ENCODE peak calls at places on chromosomes 3 and 15, in ten cellular contexts. One of them, this sample, is unnamed.

GRCh38 chr3:46517016-46517770 is 19.4 kb downstream of the RTP3 start:
- DNase-seq in endothelial cell of umbilical vein: peak
- DNase-seq in SW480: peak
- DNase-seq in NCI-H187: no peak
- DNase-seq in anterior cingulate cortex: no peak
- DNase-seq in ACHN: peak
- DNase-seq in WTC11: no peak
- DNase-seq in left ventricle myocardium superior: no peak
- DNase-seq in NCI-H1092 treated with DMSO at 0.1 percent for 48 hours: no peak
- DNase-seq in tibial artery: no peak
- DNase-seq in this sample: no peak

GRCh38 chr15:47987908-47988532 is 132.8 kb upstream of the SLC24A5 start:
- DNase-seq in WTC11: no peak
- DNase-seq in NCI-H187: no peak
- DNase-seq in NCI-H1092 treated with DMSO at 0.1 percent for 48 hours: peak
- DNase-seq in tibial artery: no peak
- DNase-seq in left ventricle myocardium superior: no peak
- DNase-seq in ACHN: peak
- DNase-seq in anterior cingulate cortex: no peak
- DNase-seq in SW480: peak
- DNase-seq in endothelial cell of umbilical vein: peak
- DNase-seq in this sample: peak

GRCh38 chr3:178443634-178444033 is 92.6 kb upstream of the KCNMB2 start:
- DNase-seq in SW480: no peak
- DNase-seq in tibial artery: no peak
- DNase-seq in endothelial cell of umbilical vein: peak
- DNase-seq in ACHN: peak
- DNase-seq in left ventricle myocardium superior: no peak
- DNase-seq in anterior cingulate cortex: no peak
- DNase-seq in NCI-H1092 treated with DMSO at 0.1 percent for 48 hours: no peak
- DNase-seq in WTC11: no peak
- DNase-seq in NCI-H187: no peak
- DNase-seq in this sample: no peak

GRCh38 chr15:49847436-49847835 is 226.6 kb downstream of the DTWD1 start:
- DNase-seq in endothelial cell of umbilical vein: no peak
- DNase-seq in NCI-H187: no peak
- DNase-seq in anterior cingulate cortex: no peak
- DNase-seq in ACHN: no peak
- DNase-seq in SW480: no peak
- DNase-seq in NCI-H1092 treated with DMSO at 0.1 percent for 48 hours: no peak
- DNase-seq in left ventricle myocardium superior: no peak
- DNase-seq in WTC11: no peak
- DNase-seq in tibial artery: no peak
- DNase-seq in this sample: no peak

GRCh38 chr3:184751204-184751809 is 39.4 kb upstream of the MAGEF1 start:
- DNase-seq in endothelial cell of umbilical vein: no peak
- DNase-seq in NCI-H187: no peak
- DNase-seq in SW480: no peak
- DNase-seq in WTC11: no peak
- DNase-seq in ACHN: no peak
- DNase-seq in tibial artery: no peak
- DNase-seq in anterior cingulate cortex: no peak
- DNase-seq in NCI-H1092 treated with DMSO at 0.1 percent for 48 hours: no peak
- DNase-seq in left ventricle myocardium superior: no peak
- DNase-seq in this sample: no peak

GRCh38 chr15:40955141-40955903 is 2.1 kb downstream of the CHAC1 start:
- DNase-seq in NCI-H1092 treated with DMSO at 0.1 percent for 48 hours: no peak
- DNase-seq in WTC11: no peak
- DNase-seq in SW480: no peak
- DNase-seq in NCI-H187: no peak
- DNase-seq in tibial artery: no peak
- DNase-seq in left ventricle myocardium superior: no peak
- DNase-seq in endothelial cell of umbilical vein: no peak
- DNase-seq in anterior cingulate cortex: no peak
- DNase-seq in ACHN: no peak
- DNase-seq in this sample: no peak

GRCh38 chr3:30289751-30290150 is 316.6 kb upstream of the TGFBR2 start:
- DNase-seq in left ventricle myocardium superior: no peak
- DNase-seq in NCI-H187: no peak
- DNase-seq in endothelial cell of umbilical vein: no peak
- DNase-seq in WTC11: no peak
- DNase-seq in ACHN: no peak
- DNase-seq in anterior cingulate cortex: no peak
- DNase-seq in NCI-H1092 treated with DMSO at 0.1 percent for 48 hours: no peak
- DNase-seq in tibial artery: no peak
- DNase-seq in SW480: peak
- DNase-seq in this sample: no peak

GRCh38 chr3:66428733-66429132 is 72.1 kb downstream of the LRIG1 start:
- DNase-seq in ACHN: peak
- DNase-seq in endothelial cell of umbilical vein: peak
- DNase-seq in tibial artery: peak
- DNase-seq in WTC11: no peak
- DNase-seq in NCI-H1092 treated with DMSO at 0.1 percent for 48 hours: peak
- DNase-seq in anterior cingulate cortex: peak
- DNase-seq in SW480: peak
- DNase-seq in NCI-H187: peak
- DNase-seq in left ventricle myocardium superior: peak
- DNase-seq in this sample: peak

GRCh38 chr3:138432576-138433240 is 1.7 kb upstream of the ESYT3 start:
- DNase-seq in NCI-H1092 treated with DMSO at 0.1 percent for 48 hours: no peak
- DNase-seq in left ventricle myocardium superior: no peak
- DNase-seq in anterior cingulate cortex: no peak
- DNase-seq in endothelial cell of umbilical vein: no peak
- DNase-seq in tibial artery: no peak
- DNase-seq in NCI-H187: no peak
- DNase-seq in WTC11: no peak
- DNase-seq in ACHN: no peak
- DNase-seq in SW480: no peak
- DNase-seq in this sample: no peak

GRCh38 chr3:78809941-78810340 is 957.9 kb downstream of the ROBO1 start:
- DNase-seq in tibial artery: no peak
- DNase-seq in NCI-H187: no peak
- DNase-seq in anterior cingulate cortex: no peak
- DNase-seq in SW480: no peak
- DNase-seq in WTC11: no peak
- DNase-seq in NCI-H1092 treated with DMSO at 0.1 percent for 48 hours: no peak
- DNase-seq in ACHN: no peak
- DNase-seq in endothelial cell of umbilical vein: no peak
- DNase-seq in left ventricle myocardium superior: no peak
- DNase-seq in this sample: no peak

GRCh38 chr15:99632521-99632920 is 66.7 kb downstream of the MEF2A start:
- DNase-seq in ACHN: no peak
- DNase-seq in WTC11: no peak
- DNase-seq in left ventricle myocardium superior: no peak
- DNase-seq in SW480: no peak
- DNase-seq in endothelial cell of umbilical vein: no peak
- DNase-seq in tibial artery: no peak
- DNase-seq in anterior cingulate cortex: no peak
- DNase-seq in NCI-H187: no peak
- DNase-seq in NCI-H1092 treated with DMSO at 0.1 percent for 48 hours: no peak
- DNase-seq in this sample: no peak

GRCh38 chr3:156920399-156920798 is 94.2 kb downstream of the LEKR1 start:
- DNase-seq in SW480: no peak
- DNase-seq in tibial artery: no peak
- DNase-seq in NCI-H187: no peak
- DNase-seq in ACHN: no peak
- DNase-seq in left ventricle myocardium superior: no peak
- DNase-seq in endothelial cell of umbilical vein: no peak
- DNase-seq in anterior cingulate cortex: no peak
- DNase-seq in WTC11: no peak
- DNase-seq in NCI-H1092 treated with DMSO at 0.1 percent for 48 hours: no peak
- DNase-seq in this sample: no peak

GRCh38 chr15:66682246-66682645 is 19.8 kb upstream of the SMAD6 start:
- DNase-seq in tibial artery: no peak
- DNase-seq in anterior cingulate cortex: no peak
- DNase-seq in NCI-H1092 treated with DMSO at 0.1 percent for 48 hours: no peak
- DNase-seq in NCI-H187: no peak
- DNase-seq in left ventricle myocardium superior: no peak
- DNase-seq in ACHN: no peak
- DNase-seq in SW480: no peak
- DNase-seq in endothelial cell of umbilical vein: no peak
- DNase-seq in WTC11: no peak
- DNase-seq in this sample: no peak

GRCh38 chr3:197750863-197751737 is 1.4 kb downstream of the FYTTD1 start:
- DNase-seq in WTC11: no peak
- DNase-seq in NCI-H1092 treated with DMSO at 0.1 percent for 48 hours: no peak
- DNase-seq in left ventricle myocardium superior: peak
- DNase-seq in ACHN: peak
- DNase-seq in endothelial cell of umbilical vein: peak
- DNase-seq in SW480: peak
- DNase-seq in tibial artery: peak
- DNase-seq in NCI-H187: no peak
- DNase-seq in anterior cingulate cortex: peak
- DNase-seq in this sample: no peak

GRCh38 chr15:92463826-92464225 is 70.1 kb downstream of the ST8SIA2 start:
- DNase-seq in NCI-H187: no peak
- DNase-seq in ACHN: no peak
- DNase-seq in WTC11: no peak
- DNase-seq in NCI-H1092 treated with DMSO at 0.1 percent for 48 hours: no peak
- DNase-seq in SW480: peak
- DNase-seq in left ventricle myocardium superior: no peak
- DNase-seq in endothelial cell of umbilical vein: no peak
- DNase-seq in tibial artery: no peak
- DNase-seq in anterior cingulate cortex: no peak
- DNase-seq in this sample: no peak

GRCh38 chr3:57646723-57647122 is 46.2 kb downstream of the DENND6A start:
- DNase-seq in WTC11: no peak
- DNase-seq in tibial artery: no peak
- DNase-seq in SW480: peak
- DNase-seq in ACHN: peak
- DNase-seq in left ventricle myocardium superior: no peak
- DNase-seq in endothelial cell of umbilical vein: peak
- DNase-seq in anterior cingulate cortex: no peak
- DNase-seq in NCI-H187: no peak
- DNase-seq in NCI-H1092 treated with DMSO at 0.1 percent for 48 hours: no peak
- DNase-seq in this sample: no peak

GRCh38 chr15:81914734-81915234 is 131.0 kb downstream of the MEX3B start:
- DNase-seq in SW480: no peak
- DNase-seq in WTC11: no peak
- DNase-seq in anterior cingulate cortex: no peak
- DNase-seq in endothelial cell of umbilical vein: no peak
- DNase-seq in NCI-H1092 treated with DMSO at 0.1 percent for 48 hours: peak
- DNase-seq in left ventricle myocardium superior: peak
- DNase-seq in tibial artery: no peak
- DNase-seq in ACHN: no peak
- DNase-seq in NCI-H187: peak
- DNase-seq in this sample: no peak

GRCh38 chr3:156728267-156728985 is 54.0 kb downstream of the TIPARP start:
- DNase-seq in NCI-H1092 treated with DMSO at 0.1 percent for 48 hours: peak
- DNase-seq in SW480: no peak
- DNase-seq in left ventricle myocardium superior: no peak
- DNase-seq in WTC11: no peak
- DNase-seq in anterior cingulate cortex: no peak
- DNase-seq in endothelial cell of umbilical vein: no peak
- DNase-seq in NCI-H187: no peak
- DNase-seq in tibial artery: no peak
- DNase-seq in ACHN: no peak
- DNase-seq in this sample: no peak

GRCh38 chr3:3366391-3366790 is 186.9 kb upstream of the CRBN start:
- DNase-seq in WTC11: no peak
- DNase-seq in anterior cingulate cortex: no peak
- DNase-seq in NCI-H1092 treated with DMSO at 0.1 percent for 48 hours: no peak
- DNase-seq in NCI-H187: no peak
- DNase-seq in left ventricle myocardium superior: no peak
- DNase-seq in tibial artery: no peak
- DNase-seq in ACHN: no peak
- DNase-seq in endothelial cell of umbilical vein: no peak
- DNase-seq in SW480: no peak
- DNase-seq in this sample: no peak

GRCh38 chr3:143171141-143171651 is 51.6 kb downstream of the CHST2 start:
- DNase-seq in SW480: no peak
- DNase-seq in ACHN: no peak
- DNase-seq in WTC11: no peak
- DNase-seq in tibial artery: no peak
- DNase-seq in NCI-H187: no peak
- DNase-seq in NCI-H1092 treated with DMSO at 0.1 percent for 48 hours: no peak
- DNase-seq in left ventricle myocardium superior: no peak
- DNase-seq in anterior cingulate cortex: no peak
- DNase-seq in endothelial cell of umbilical vein: peak
- DNase-seq in this sample: peak

GRCh38 chr3:53921296-53921695 is 29.6 kb upstream of the SELENOK start:
- DNase-seq in NCI-H187: no peak
- DNase-seq in tibial artery: no peak
- DNase-seq in anterior cingulate cortex: no peak
- DNase-seq in WTC11: no peak
- DNase-seq in ACHN: peak
- DNase-seq in SW480: peak
- DNase-seq in left ventricle myocardium superior: no peak
- DNase-seq in endothelial cell of umbilical vein: no peak
- DNase-seq in NCI-H1092 treated with DMSO at 0.1 percent for 48 hours: no peak
- DNase-seq in this sample: no peak

This sample was measured in AG04450.